ENCODE peak calls at places on chromosomes 4 and X, in six cellular contexts. Q is heart left ventricle, R is IMR-90, S is uterus, E is stomach, J is thyroid gland. P is an unnamed sample. For H3K36me3, the result is how much of the 10 kb centered on the place peaks cover.

GRCh38 chrX:68462653-68463052 is 29.4 kb upstream of the OPHN1 start:
- DNase-seq in Q (peak), S (no peak), E (no peak), J (peak), R (peak), P (no peak)

GRCh38 chr4:114012749-114013148 is 33.3 kb upstream of the ARSJ start:
- DNase-seq in Q (no peak), E (no peak), R (no peak), S (no peak), J (no peak), P (no peak)

GRCh38 chr4:33780952-33781655 is 2463.2 kb downstream of the ARAP2 start:
- DNase-seq in S (no peak), Q (no peak), E (no peak), R (peak), J (no peak), P (no peak)

GRCh38 chr4:88866862-88867550 is 169.4 kb upstream of the NAP1L5 start:
- DNase-seq in S (no peak), Q (no peak), J (no peak), R (peak), E (no peak), P (no peak)

GRCh38 chr4:185738038-185738552 is 73.9 kb downstream of the SORBS2 start:
- DNase-seq in S (no peak), E (no peak), Q (no peak), J (no peak), R (peak), P (no peak)

GRCh38 chr4:93830090-93830818 is 1.7 kb downstream of the ATOH1 start:
- DNase-seq in S (no peak), J (no peak), R (no peak), Q (no peak), E (no peak), P (no peak)

GRCh38 chr4:163404570-163404969 is 60.9 kb downstream of the NPY5R start:
- DNase-seq in J (no peak), Q (no peak), R (no peak), E (no peak), S (no peak), P (no peak)

GRCh38 chrX:33974676-33975075 is 157.4 kb downstream of the FAM47A start:
- DNase-seq in Q (no peak), R (no peak), S (no peak), E (no peak), J (no peak), P (no peak)

GRCh38 chrX:53599781-53600396 is 86.6 kb downstream of the HUWE1 start:
- DNase-seq in J (no peak), E (no peak), Q (no peak), R (no peak), S (no peak), P (no peak)

GRCh38 chrX:12779534-12779933 is 11.7 kb upstream of the PRPS2 start:
- DNase-seq in E (no peak), Q (no peak), S (no peak), J (no peak), R (no peak), P (no peak)

GRCh38 chr4:139642364-139642763 is 23.3 kb upstream of the MGST2 start:
- DNase-seq in S (no peak), J (no peak), Q (no peak), E (no peak), R (peak), P (no peak)

GRCh38 chrX:87516716-87517115 is 886 bp upstream of the KLHL4 start:
- DNase-seq in S (no peak), R (peak), E (no peak), J (no peak), Q (no peak), P (no peak)

GRCh38 chrX:75784689-75785491 is at the start of gene MAGEE2:
- DNase-seq in R (no peak), Q (no peak), S (peak), J (peak), E (no peak), P (no peak)

GRCh38 chrX:482192-482701 is 95.5 kb upstream of the PPP2R3B start:
- DNase-seq in J (no peak), E (no peak), Q (no peak), R (no peak), S (no peak), P (no peak)

GRCh38 chr4:7651461-7651921 is 216.8 kb upstream of the PSAPL1 start:
- DNase-seq in Q (no peak), J (peak), R (peak), E (no peak), S (peak), P (no peak)

GRCh38 chrX:153413731-153414130 is 2.5 kb downstream of the ZFP92 start:
- DNase-seq in R (no peak), Q (no peak), E (no peak), J (no peak), S (no peak), P (no peak)

GRCh38 chr4:116058129-116058528 is 944.7 kb upstream of the NDST4 start:
- DNase-seq in R (no peak), Q (no peak), J (no peak), E (no peak), S (no peak), P (no peak)

GRCh38 chr4:92840880-92841279 is 537.1 kb downstream of the GRID2 start:
- DNase-seq in S (no peak), J (no peak), E (no peak), R (no peak), Q (no peak), P (no peak)

GRCh38 chr4:138301536-138301935 is 59.4 kb upstream of the SLC7A11 start:
- DNase-seq in E (no peak), R (no peak), Q (no peak), J (no peak), S (no peak), P (no peak)

GRCh38 chrX:70436380-70436779 is 8.3 kb upstream of the DLG3 start:
- DNase-seq in E (no peak), R (no peak), S (no peak), Q (no peak), J (no peak), P (no peak)

GRCh38 chr4:138669479-138670165 is 346.0 kb upstream of the NOCT start:
- DNase-seq in J (no peak), E (no peak), R (peak), S (no peak), Q (no peak), P (no peak)

GRCh38 chr4:145937021-145937861 is 1.4 kb downstream of the ZNF827 start:
- DNase-seq in S (peak), J (peak), E (peak), R (peak), Q (peak), P (peak)

GRCh38 chr4:69718376-69719293 is 41.8 kb downstream of the SULT1B1 start:
- DNase-seq in J (no peak), S (no peak), E (no peak), Q (no peak), R (peak), P (no peak)

GRCh38 chrX:55033429-55033828 is 2.7 kb upstream of the ALAS2 start:
- DNase-seq in R (no peak), Q (no peak), J (no peak), S (no peak), E (no peak), P (no peak)

GRCh38 chr4:113331811-113332210 is 282.4 kb downstream of the ANK2 start:
- DNase-seq in Q (no peak), S (no peak), J (peak), R (no peak), E (no peak), P (no peak)

GRCh38 chrX:2710496-2710895 is 19.4 kb downstream of the CD99 start:
- DNase-seq in R (no peak), Q (no peak), S (no peak), E (no peak), J (no peak), P (peak)

GRCh38 chr4:173208420-173208819 is 39.8 kb downstream of the GALNT7 start:
- DNase-seq in S (no peak), E (no peak), J (no peak), Q (no peak), R (no peak), P (no peak)

GRCh38 chr4:15729910-15730533 is 27.2 kb downstream of the BST1 start:
- DNase-seq in E (no peak), J (no peak), R (peak), S (no peak), Q (no peak), P (peak)

GRCh38 chr4:19438228-19438627 is 813.5 kb upstream of the SLIT2 start:
- DNase-seq in Q (no peak), S (no peak), R (peak), J (no peak), E (no peak), P (no peak)

GRCh38 chr4:52312722-52313121 is 261.6 kb downstream of the SPATA18 start:
- DNase-seq in R (no peak), Q (no peak), J (no peak), S (no peak), E (no peak), P (no peak)

GRCh38 chr4:105677689-105678088 is 30.8 kb downstream of the INTS12 start:
- DNase-seq in J (no peak), Q (no peak), R (no peak), E (no peak), S (no peak), P (no peak)

GRCh38 chr4:153232768-153233167 is 28.5 kb downstream of the TRIM2 start:
- DNase-seq in S (no peak), J (peak), Q (peak), R (no peak), E (peak), P (no peak)

GRCh38 chrX:7214251-7214650 is 66.3 kb upstream of the PUDP start:
- DNase-seq in E (no peak), R (no peak), S (no peak), J (no peak), Q (no peak), P (no peak)

GRCh38 chrX:24494544-24495113 is 29.5 kb downstream of the PDK3 start:
- DNase-seq in Q (no peak), R (peak), J (no peak), S (no peak), E (no peak), P (no peak)

GRCh38 chr4:8295471-8295870 is 25.9 kb downstream of the HTRA3 start:
- DNase-seq in R (no peak), Q (peak), J (no peak), E (no peak), S (peak), P (no peak)

GRCh38 chr4:1898007-1898406 is 26.8 kb downstream of the NSD2 start:
- DNase-seq in E (no peak), J (no peak), Q (no peak), R (no peak), S (no peak), P (no peak)
- H3K36me3 ChIP-seq in E (under half), J (under half), Q (under half), R (under half), S (under half), P (under half)

DNA sequence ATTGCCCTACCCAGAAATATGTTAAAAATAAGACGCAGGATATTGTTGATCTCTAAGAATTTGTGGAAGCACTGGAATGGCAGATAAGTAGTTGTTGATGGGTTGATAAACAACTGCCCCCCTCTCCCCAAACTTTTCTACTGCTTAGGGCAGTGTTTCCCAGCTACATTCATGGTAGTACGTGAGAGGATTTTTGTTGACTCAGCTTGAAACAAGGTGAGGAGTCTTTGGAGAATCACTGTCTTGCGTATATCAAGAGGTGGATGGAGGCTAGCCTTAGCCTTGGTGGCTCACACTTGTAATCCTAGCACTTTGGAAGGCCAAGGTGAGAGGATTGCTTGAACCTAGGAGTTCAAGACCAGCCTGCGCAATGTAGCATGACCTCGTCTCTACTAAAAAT is 5.7 kb downstream of the ENOPH1 start:
- DNase-seq in Q (no peak), J (no peak), E (no peak), R (no peak), S (no peak), P (no peak)
- TF ChIP-seq POLR2A in Q (no peak), J (no peak), E (no peak), R (no peak), S (no peak), P (no peak)

GRCh38 chr4:84719115-84719514 is 136.2 kb downstream of the CDS1 start:
- DNase-seq in J (no peak), E (no peak), R (no peak), S (no peak), Q (no peak), P (no peak)

GRCh38 chr4:84722720-84723119 is 139.8 kb downstream of the CDS1 start:
- DNase-seq in J (no peak), Q (no peak), S (no peak), R (no peak), E (no peak), P (no peak)

GRCh38 chr4:84718699-84719098 is 135.8 kb downstream of the CDS1 start:
- DNase-seq in Q (no peak), R (no peak), J (no peak), S (no peak), E (no peak), P (no peak)
- H3K36me3 ChIP-seq in Q (under half), R (under half), J (under half), S (under half), E (half or more), P (half or more)

GRCh38 chr4:118834960-118835895 is 698 bp downstream of the SEC24D start:
- DNase-seq in J (peak), Q (peak), S (peak), R (peak), E (peak), P (peak)
- TF ChIP-seq POLR2A in J (peak), Q (peak), S (peak), R (peak), E (no peak), P (peak)

GRCh38 chr4:118824141-118824540 is 11.8 kb downstream of the SEC24D start:
- DNase-seq in J (no peak), R (no peak), S (no peak), E (no peak), Q (no peak), P (no peak)
- H3K36me3 ChIP-seq in J (under half), R (under half), S (under half), E (under half), Q (under half), P (under half)

GRCh38 chr4:98928131-98928504 is 815 bp downstream of the EIF4E start:
- DNase-seq in E (peak), S (peak), R (peak), Q (peak), J (peak), P (peak)
- TF ChIP-seq POLR2A in E (no peak), S (no peak), R (no peak), Q (no peak), J (no peak), P (no peak)

GRCh38 chr4:2928242-2929155 is 34.7 kb downstream of the NOP14 start:
- DNase-seq in R (no peak), S (peak), E (peak), J (peak), Q (no peak), P (peak)
- H3K36me3 ChIP-seq in R (half or more), S (under half), E (half or more), J (under half), Q (under half), P (under half)

P was measured in Peyer's patch.